ENCODE peak calls at places on chromosomes 16 and 17, in nine cellular contexts. One of them, this sample, is unnamed.
A peak's percentile ranks its signal among the peaks of the same experiment; 100 is the strongest.

GRCh38 chr17:8875416-8875815 is 7.9 kb upstream of the PIK3R6 start:
- DNase-seq in uterus: no peak
- DNase-seq in stomach: no peak
- DNase-seq in sigmoid colon: no peak
- DNase-seq in IMR-90: no peak
- DNase-seq in heart left ventricle: no peak
- DNase-seq in ovary: no peak
- DNase-seq in right lobe of liver: no peak
- DNase-seq in tibial nerve: no peak
- DNase-seq in this sample: no peak

GRCh38 chr17:82245144-82246039 is 16.6 kb downstream of the SLC16A3 start:
- DNase-seq in IMR-90: no peak
- DNase-seq in ovary: no peak
- DNase-seq in right lobe of liver: no peak
- DNase-seq in tibial nerve: no peak
- DNase-seq in stomach: no peak
- DNase-seq in uterus: no peak
- DNase-seq in sigmoid colon: peak; percentile 73
- DNase-seq in heart left ventricle: no peak
- DNase-seq in this sample: no peak

GRCh38 chr17:80969030-80969673 is 22.5 kb upstream of the CHMP6 start:
- DNase-seq in ovary: no peak
- DNase-seq in IMR-90: no peak
- DNase-seq in heart left ventricle: no peak
- DNase-seq in stomach: no peak
- DNase-seq in tibial nerve: no peak
- DNase-seq in sigmoid colon: no peak
- DNase-seq in uterus: no peak
- DNase-seq in right lobe of liver: no peak
- DNase-seq in this sample: peak; percentile 66

GRCh38 chr16:27257271-27257670 is 11.3 kb downstream of the NSMCE1 start:
- DNase-seq in tibial nerve: no peak
- DNase-seq in stomach: no peak
- DNase-seq in heart left ventricle: no peak
- DNase-seq in IMR-90: no peak
- DNase-seq in uterus: no peak
- DNase-seq in ovary: no peak
- DNase-seq in sigmoid colon: no peak
- DNase-seq in right lobe of liver: peak; percentile 14
- DNase-seq in this sample: no peak

GRCh38 chr17:7438050-7438614 is 1.2 kb upstream of the FGF11 start:
- DNase-seq in right lobe of liver: peak; percentile 74
- DNase-seq in uterus: peak; percentile 50
- DNase-seq in stomach: peak; percentile 53
- DNase-seq in tibial nerve: peak; percentile 50
- DNase-seq in ovary: no peak
- DNase-seq in heart left ventricle: peak; percentile 80
- DNase-seq in IMR-90: no peak
- DNase-seq in sigmoid colon: no peak
- DNase-seq in this sample: peak; percentile 82

GRCh38 chr16:9976641-9977040 is 205.6 kb downstream of the GRIN2A start:
- DNase-seq in tibial nerve: no peak
- DNase-seq in IMR-90: no peak
- DNase-seq in ovary: no peak
- DNase-seq in sigmoid colon: no peak
- DNase-seq in stomach: no peak
- DNase-seq in uterus: no peak
- DNase-seq in heart left ventricle: no peak
- DNase-seq in right lobe of liver: no peak
- DNase-seq in this sample: no peak

GRCh38 chr16:72240949-72241348 is 69.0 kb upstream of the PMFBP1 start:
- DNase-seq in IMR-90: no peak
- DNase-seq in heart left ventricle: no peak
- DNase-seq in tibial nerve: no peak
- DNase-seq in right lobe of liver: no peak
- DNase-seq in sigmoid colon: no peak
- DNase-seq in ovary: no peak
- DNase-seq in stomach: no peak
- DNase-seq in uterus: no peak
- DNase-seq in this sample: no peak

GRCh38 chr16:16163571-16163970 is 59.7 kb downstream of the ABCC6 start:
- DNase-seq in right lobe of liver: no peak
- DNase-seq in heart left ventricle: no peak
- DNase-seq in tibial nerve: no peak
- DNase-seq in uterus: no peak
- DNase-seq in IMR-90: no peak
- DNase-seq in sigmoid colon: no peak
- DNase-seq in stomach: no peak
- DNase-seq in ovary: no peak
- DNase-seq in this sample: no peak

GRCh38 chr16:23148166-23148512 is 1.1 kb downstream of the USP31 start:
- DNase-seq in IMR-90: no peak
- DNase-seq in uterus: no peak
- DNase-seq in stomach: no peak
- DNase-seq in right lobe of liver: no peak
- DNase-seq in ovary: no peak
- DNase-seq in sigmoid colon: no peak
- DNase-seq in tibial nerve: no peak
- DNase-seq in heart left ventricle: no peak
- DNase-seq in this sample: no peak

GRCh38 chr16:66387817-66388332 is 21.4 kb downstream of the CDH5 start:
- DNase-seq in heart left ventricle: no peak
- DNase-seq in IMR-90: no peak
- DNase-seq in ovary: no peak
- DNase-seq in stomach: peak; percentile 11
- DNase-seq in right lobe of liver: peak; percentile 20
- DNase-seq in uterus: no peak
- DNase-seq in tibial nerve: no peak
- DNase-seq in sigmoid colon: peak; percentile 39
- DNase-seq in this sample: no peak

GRCh38 chr17:48505788-48506187 is 25.0 kb downstream of the HOXB1 start:
- DNase-seq in tibial nerve: no peak
- DNase-seq in ovary: no peak
- DNase-seq in uterus: no peak
- DNase-seq in right lobe of liver: no peak
- DNase-seq in heart left ventricle: no peak
- DNase-seq in IMR-90: peak; percentile 89
- DNase-seq in sigmoid colon: no peak
- DNase-seq in stomach: no peak
- DNase-seq in this sample: no peak

GRCh38 chr17:4898351-4898750 is 985 bp upstream of the C17orf107 start:
- DNase-seq in ovary: peak; percentile 22
- DNase-seq in stomach: no peak
- DNase-seq in tibial nerve: no peak
- DNase-seq in sigmoid colon: no peak
- DNase-seq in heart left ventricle: no peak
- DNase-seq in IMR-90: no peak
- DNase-seq in uterus: no peak
- DNase-seq in right lobe of liver: peak; percentile 92
- DNase-seq in this sample: no peak

GRCh38 chr17:20085283-20085875 is 76.2 kb downstream of the SPECC1 start:
- DNase-seq in tibial nerve: no peak
- DNase-seq in right lobe of liver: no peak
- DNase-seq in uterus: no peak
- DNase-seq in heart left ventricle: no peak
- DNase-seq in IMR-90: no peak
- DNase-seq in sigmoid colon: no peak
- DNase-seq in stomach: no peak
- DNase-seq in ovary: no peak
- DNase-seq in this sample: no peak

GRCh38 chr16:12906271-12906670 is 4.9 kb downstream of the SHISA9 start:
- DNase-seq in ovary: no peak
- DNase-seq in right lobe of liver: no peak
- DNase-seq in sigmoid colon: no peak
- DNase-seq in IMR-90: no peak
- DNase-seq in heart left ventricle: no peak
- DNase-seq in stomach: no peak
- DNase-seq in uterus: no peak
- DNase-seq in tibial nerve: no peak
- DNase-seq in this sample: no peak

GRCh38 chr16:49437344-49437743 is 63.7 kb downstream of the C16orf78 start:
- DNase-seq in tibial nerve: no peak
- DNase-seq in IMR-90: no peak
- DNase-seq in stomach: no peak
- DNase-seq in heart left ventricle: no peak
- DNase-seq in ovary: no peak
- DNase-seq in right lobe of liver: no peak
- DNase-seq in uterus: no peak
- DNase-seq in sigmoid colon: peak; percentile 27
- DNase-seq in this sample: peak; percentile 11

GRCh38 chr16:80989801-80990200 is 16.9 kb downstream of the CMC2 start:
- DNase-seq in heart left ventricle: no peak
- DNase-seq in ovary: no peak
- DNase-seq in right lobe of liver: no peak
- DNase-seq in tibial nerve: no peak
- DNase-seq in IMR-90: peak; percentile 41
- DNase-seq in stomach: no peak
- DNase-seq in uterus: no peak
- DNase-seq in sigmoid colon: no peak
- DNase-seq in this sample: no peak

GRCh38 chr17:36742267-36743000 is 141.1 kb downstream of the MRM1 start:
- DNase-seq in stomach: no peak
- DNase-seq in ovary: no peak
- DNase-seq in tibial nerve: no peak
- DNase-seq in sigmoid colon: no peak
- DNase-seq in uterus: no peak
- DNase-seq in right lobe of liver: no peak
- DNase-seq in IMR-90: no peak
- DNase-seq in heart left ventricle: no peak
- DNase-seq in this sample: no peak

GRCh38 chr16:30722916-30723315 is 23.9 kb downstream of the SRCAP start:
- DNase-seq in IMR-90: no peak
- DNase-seq in sigmoid colon: peak; percentile 57
- DNase-seq in right lobe of liver: no peak
- DNase-seq in tibial nerve: no peak
- DNase-seq in heart left ventricle: no peak
- DNase-seq in uterus: no peak
- DNase-seq in ovary: no peak
- DNase-seq in stomach: no peak
- DNase-seq in this sample: no peak

GRCh38 chr16:30722443-30722842 is 23.5 kb downstream of the SRCAP start:
- DNase-seq in stomach: no peak
- DNase-seq in IMR-90: no peak
- DNase-seq in ovary: no peak
- DNase-seq in right lobe of liver: no peak
- DNase-seq in heart left ventricle: no peak
- DNase-seq in tibial nerve: no peak
- DNase-seq in sigmoid colon: peak; percentile 59
- DNase-seq in uterus: no peak
- DNase-seq in this sample: no peak

GRCh38 chr16:30724641-30725464 is 23.4 kb upstream of the PHKG2 start:
- DNase-seq in IMR-90: no peak
- DNase-seq in tibial nerve: no peak
- DNase-seq in right lobe of liver: peak; percentile 71
- DNase-seq in ovary: peak; percentile 73
- DNase-seq in heart left ventricle: peak; percentile 67
- DNase-seq in sigmoid colon: peak; percentile 69
- DNase-seq in stomach: no peak
- DNase-seq in uterus: no peak
- DNase-seq in this sample: no peak

GRCh38 chr16:30725465-30725792 is 22.8 kb upstream of the PHKG2 start:
- DNase-seq in heart left ventricle: no peak
- DNase-seq in stomach: no peak
- DNase-seq in right lobe of liver: no peak
- DNase-seq in uterus: no peak
- DNase-seq in tibial nerve: no peak
- DNase-seq in IMR-90: no peak
- DNase-seq in sigmoid colon: no peak
- DNase-seq in ovary: no peak
- DNase-seq in this sample: no peak

DNA sequence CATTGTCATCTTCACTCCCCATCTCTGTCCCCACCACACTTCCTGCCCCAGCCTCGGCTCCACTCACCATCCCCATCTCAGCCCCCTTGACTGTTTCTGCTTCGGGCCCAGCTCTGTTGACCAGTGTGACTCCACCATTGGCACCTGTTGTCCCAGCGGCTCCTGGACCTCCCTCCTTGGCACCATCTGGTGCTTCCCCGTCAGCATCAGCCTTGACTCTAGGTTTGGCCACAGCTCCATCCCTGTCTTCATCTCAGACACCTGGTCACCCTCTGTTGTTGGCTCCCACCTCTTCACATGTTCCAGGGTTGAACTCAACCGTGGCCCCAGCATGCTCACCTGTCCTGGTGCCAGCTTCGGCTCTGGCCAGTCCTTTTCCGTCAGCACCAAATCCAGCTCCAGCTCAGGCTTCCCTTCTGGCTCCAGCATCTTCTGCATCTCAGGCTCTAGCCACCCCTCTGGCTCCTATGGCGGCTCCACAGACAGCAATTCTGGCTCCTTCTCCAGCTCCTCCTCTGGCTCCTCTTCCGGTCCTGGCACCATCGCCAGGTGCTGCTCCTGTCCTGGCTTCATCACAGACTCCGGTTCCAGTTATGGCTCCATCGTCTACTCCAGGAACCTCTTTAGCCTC is 24.4 kb upstream of the PHKG2 start:
- DNase-seq in uterus: no peak
- DNase-seq in right lobe of liver: no peak
- DNase-seq in sigmoid colon: peak; percentile 56
- DNase-seq in stomach: no peak
- DNase-seq in ovary: no peak
- DNase-seq in tibial nerve: no peak
- DNase-seq in heart left ventricle: no peak
- DNase-seq in IMR-90: no peak
- DNase-seq in this sample: no peak
- TF ChIP-seq POLR2A in uterus: no peak
- TF ChIP-seq POLR2A in right lobe of liver: no peak
- TF ChIP-seq POLR2A in sigmoid colon: no peak
- TF ChIP-seq POLR2A in stomach: no peak
- TF ChIP-seq POLR2A in ovary: no peak
- TF ChIP-seq POLR2A in tibial nerve: no peak
- TF ChIP-seq POLR2A in heart left ventricle: no peak
- TF ChIP-seq POLR2A in IMR-90: no peak
- TF ChIP-seq POLR2A in this sample: no peak

GRCh38 chr17:77842906-77843249 is 115.6 kb upstream of the TNRC6C start:
- DNase-seq in tibial nerve: no peak
- DNase-seq in uterus: no peak
- DNase-seq in sigmoid colon: peak; percentile 48
- DNase-seq in ovary: no peak
- DNase-seq in right lobe of liver: no peak
- DNase-seq in heart left ventricle: peak; percentile 8
- DNase-seq in IMR-90: no peak
- DNase-seq in stomach: no peak
- DNase-seq in this sample: no peak
- H3K27me3 ChIP-seq in tibial nerve: no peaks in the 10 kb centered on the region
- H3K27me3 ChIP-seq in uterus: no peaks in the 10 kb centered on the region
- H3K27me3 ChIP-seq in sigmoid colon: no peaks in the 10 kb centered on the region
- H3K27me3 ChIP-seq in ovary: no peaks in the 10 kb centered on the region
- H3K27me3 ChIP-seq in right lobe of liver: no peaks in the 10 kb centered on the region
- H3K27me3 ChIP-seq in heart left ventricle: no peaks in the 10 kb centered on the region
- H3K27me3 ChIP-seq in IMR-90: peaks cover 8% of the 10 kb centered on the region
- H3K27me3 ChIP-seq in stomach: no peaks in the 10 kb centered on the region
- H3K27me3 ChIP-seq in this sample: no peaks in the 10 kb centered on the region

GRCh38 chr16:74606521-74607309 is at the start of gene GLG1:
- DNase-seq in uterus: peak; percentile 86
- DNase-seq in stomach: peak; percentile 93
- DNase-seq in IMR-90: peak; percentile 89
- DNase-seq in sigmoid colon: peak; percentile 94
- DNase-seq in ovary: peak; percentile 88
- DNase-seq in heart left ventricle: peak; percentile 95
- DNase-seq in right lobe of liver: peak; percentile 95
- DNase-seq in tibial nerve: peak; percentile 87
- DNase-seq in this sample: peak; percentile 93
- H3K4me1 ChIP-seq in uterus: no peaks in the 10 kb centered on the region
- H3K4me1 ChIP-seq in stomach: peaks cover 23% of the 10 kb centered on the region
- H3K4me1 ChIP-seq in IMR-90: peaks cover 13% of the 10 kb centered on the region
- H3K4me1 ChIP-seq in sigmoid colon: peaks cover 31% of the 10 kb centered on the region
- H3K4me1 ChIP-seq in ovary: peaks cover 2% of the 10 kb centered on the region
- H3K4me1 ChIP-seq in heart left ventricle: peaks cover 43% of the 10 kb centered on the region
- H3K4me1 ChIP-seq in right lobe of liver: peaks cover 23% of the 10 kb centered on the region
- H3K4me1 ChIP-seq in tibial nerve: no peaks in the 10 kb centered on the region
- H3K4me1 ChIP-seq in this sample: peaks cover 33% of the 10 kb centered on the region

GRCh38 chr17:40122944-40123810 is 1.4 kb downstream of the MSL1 start:
- DNase-seq in tibial nerve: peak; percentile 26
- DNase-seq in uterus: peak; percentile 52
- DNase-seq in stomach: no peak
- DNase-seq in heart left ventricle: peak; percentile 60
- DNase-seq in right lobe of liver: peak; percentile 67
- DNase-seq in ovary: peak; percentile 56
- DNase-seq in IMR-90: peak; percentile 30
- DNase-seq in sigmoid colon: no peak
- DNase-seq in this sample: no peak
- TF ChIP-seq POLR2A in tibial nerve: no peak
- TF ChIP-seq POLR2A in uterus: no peak
- TF ChIP-seq POLR2A in stomach: no peak
- TF ChIP-seq POLR2A in heart left ventricle: no peak
- TF ChIP-seq POLR2A in right lobe of liver: peak; percentile 16
- TF ChIP-seq POLR2A in ovary: no peak
- TF ChIP-seq POLR2A in IMR-90: no peak
- TF ChIP-seq POLR2A in sigmoid colon: no peak
- TF ChIP-seq POLR2A in this sample: no peak

This sample was measured in suprapubic skin.